ENCODE peak calls at places on chromosomes 7 and 10, in nine cellular contexts. P, A, O, F, H, S, E, T and W are unnamed samples.
A peak's percentile ranks its signal among the peaks of the same experiment; 100 is the strongest.

GRCh38 chr10:112732277-112732891 is 217.7 kb upstream of the TCF7L2 start:
- DNase-seq in E (no peak), T (no peak), F (no peak), S (no peak), H (no peak), P (no peak), A (no peak), O (no peak), W (no peak)

GRCh38 chr10:65555192-65555591 is 1370.6 kb upstream of the LRRTM3 start:
- DNase-seq in A (no peak), O (no peak), P (no peak), T (peak; percentile 43), H (no peak), F (no peak), E (no peak), S (no peak), W (no peak)

GRCh38 chr7:23469961-23470250 is 385 bp downstream of the IGF2BP3 start:
- DNase-seq in A (no peak), O (no peak), S (no peak), T (no peak), P (no peak), F (no peak), E (no peak), H (no peak), W (no peak)

GRCh38 chr10:32132357-32132756 is 76.1 kb upstream of the KIF5B start:
- DNase-seq in O (peak; percentile 14), H (no peak), A (no peak), P (no peak), E (no peak), T (peak; percentile 60), S (no peak), F (no peak), W (no peak)

GRCh38 chr7:41134242-41134872 is 568.5 kb downstream of the INHBA start:
- DNase-seq in S (no peak), P (no peak), F (peak; percentile 38), H (no peak), T (no peak), O (no peak), A (no peak), E (no peak), W (no peak)

GRCh38 chr7:76278540-76278939 is 23.9 kb upstream of the HSPB1 start:
- DNase-seq in E (no peak), T (peak; percentile 63), S (no peak), H (no peak), A (no peak), P (no peak), F (no peak), O (no peak), W (no peak)

GRCh38 chr7:132516042-132516840 is 60.0 kb downstream of the PLXNA4 start:
- DNase-seq in E (no peak), S (peak; percentile 20), A (no peak), P (no peak), H (no peak), T (no peak), F (peak; percentile 6), O (no peak), W (no peak)

GRCh38 chr7:134780166-134780853 is 876 bp downstream of the CALD1 start:
- DNase-seq in H (no peak), O (no peak), T (no peak), P (no peak), S (no peak), F (no peak), E (no peak), A (no peak), W (no peak)

GRCh38 chr7:86762129-86762528 is 118.4 kb downstream of the GRM3 start:
- DNase-seq in E (no peak), T (no peak), O (no peak), A (no peak), P (no peak), F (no peak), S (no peak), H (no peak), W (no peak)

GRCh38 chr7:25995216-25995615 is 156.8 kb upstream of the NFE2L3 start:
- DNase-seq in T (no peak), S (no peak), H (no peak), O (no peak), F (no peak), A (no peak), E (no peak), P (no peak), W (no peak)

GRCh38 chr7:26001662-26002244 is 150.2 kb upstream of the NFE2L3 start:
- DNase-seq in T (no peak), O (no peak), A (no peak), E (no peak), P (no peak), F (no peak), H (no peak), S (peak; percentile 41), W (no peak)

GRCh38 chr7:25998499-25998898 is 153.5 kb upstream of the NFE2L3 start:
- DNase-seq in P (no peak), A (no peak), O (no peak), F (no peak), S (no peak), E (no peak), H (no peak), T (no peak), W (no peak)

GRCh38 chr7:25994433-25994988 is 157.5 kb upstream of the NFE2L3 start:
- DNase-seq in E (no peak), T (no peak), S (no peak), O (no peak), H (no peak), A (no peak), P (no peak), F (no peak), W (no peak)

GRCh38 chr7:25995893-25996529 is 156.0 kb upstream of the NFE2L3 start:
- DNase-seq in E (no peak), F (no peak), H (no peak), S (peak; percentile 25), O (no peak), P (peak; percentile 61), A (no peak), T (no peak), W (no peak)
- TF ChIP-seq CTCF in E (no peak), F (no peak), H (no peak), S (peak; percentile 43), O (no peak), P (peak; percentile 12), A (no peak), T (peak; percentile 41), W (no peak)

DNA sequence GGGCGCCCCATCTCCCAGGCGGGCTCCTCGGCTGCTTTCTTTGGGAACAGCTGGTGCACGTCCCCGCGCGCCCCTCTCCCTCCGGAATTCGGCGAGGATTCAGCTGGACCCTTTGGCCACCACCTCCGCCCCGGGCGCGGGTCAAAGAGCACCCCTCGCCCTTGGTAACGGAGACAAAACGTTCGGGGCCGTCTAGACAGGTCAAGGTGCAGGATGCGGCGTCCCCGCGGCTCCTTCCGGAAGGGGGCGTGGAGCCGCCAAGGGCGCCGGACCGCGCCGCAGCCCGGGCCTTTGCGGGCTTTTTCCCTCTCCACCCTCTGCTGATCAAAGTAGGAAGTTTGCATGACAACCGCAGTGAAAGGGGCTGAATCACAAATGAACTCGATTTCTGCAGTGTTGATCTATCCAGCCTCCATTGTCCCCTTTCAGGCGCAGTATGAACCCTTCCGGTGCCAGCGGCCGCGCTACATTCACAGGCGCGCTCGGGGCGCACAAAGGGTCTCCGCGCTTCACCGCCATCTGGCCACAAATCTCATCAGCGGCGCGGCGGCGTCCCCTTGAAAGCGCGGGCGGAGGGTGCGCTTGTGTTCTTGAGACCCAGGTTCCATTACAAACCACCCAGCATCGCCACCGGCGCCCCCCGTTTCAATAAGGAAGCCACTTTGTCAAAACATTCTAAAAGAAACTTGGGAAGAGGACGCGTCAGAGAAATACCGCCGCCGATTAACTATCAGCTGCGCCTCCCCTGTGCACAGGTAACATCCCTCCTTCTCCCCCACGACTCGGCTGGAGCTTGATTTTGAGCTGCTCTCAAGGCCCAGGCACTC is 36.4 kb downstream of the CNPY1 start:
- DNase-seq in T (peak; percentile 87), S (no peak), F (no peak), A (no peak), E (no peak), P (no peak), O (peak; percentile 64), H (no peak), W (no peak)
- TF ChIP-seq CTCF in T (peak; percentile 58), S (peak; percentile 16), F (no peak), A (no peak), E (no peak), P (no peak), O (no peak), H (no peak), W (peak; percentile 30)

GRCh38 chr10:74150151-74151056 is at the start of gene AP3M1:
- DNase-seq in A (no peak), E (peak; percentile 89), F (peak; percentile 89), T (peak; percentile 88), O (peak; percentile 73), S (peak; percentile 89), P (peak; percentile 83), H (peak; percentile 84), W (peak; percentile 90)

GRCh38 chr10:74153676-74154075 is 2.7 kb downstream of the ADK start:
- DNase-seq in H (no peak), F (no peak), S (no peak), A (no peak), T (no peak), E (no peak), P (no peak), O (no peak), W (no peak)

GRCh38 chr10:74153123-74153522 is 2.1 kb downstream of the ADK start:
- DNase-seq in S (no peak), O (no peak), T (no peak), E (peak; percentile 61), P (no peak), F (peak; percentile 81), A (no peak), H (no peak), W (no peak)

GRCh38 chr10:74151879-74152722 is 1.1 kb downstream of the ADK start:
- DNase-seq in H (no peak), T (no peak), E (no peak), F (no peak), A (no peak), P (no peak), O (no peak), S (no peak), W (no peak)

DNA sequence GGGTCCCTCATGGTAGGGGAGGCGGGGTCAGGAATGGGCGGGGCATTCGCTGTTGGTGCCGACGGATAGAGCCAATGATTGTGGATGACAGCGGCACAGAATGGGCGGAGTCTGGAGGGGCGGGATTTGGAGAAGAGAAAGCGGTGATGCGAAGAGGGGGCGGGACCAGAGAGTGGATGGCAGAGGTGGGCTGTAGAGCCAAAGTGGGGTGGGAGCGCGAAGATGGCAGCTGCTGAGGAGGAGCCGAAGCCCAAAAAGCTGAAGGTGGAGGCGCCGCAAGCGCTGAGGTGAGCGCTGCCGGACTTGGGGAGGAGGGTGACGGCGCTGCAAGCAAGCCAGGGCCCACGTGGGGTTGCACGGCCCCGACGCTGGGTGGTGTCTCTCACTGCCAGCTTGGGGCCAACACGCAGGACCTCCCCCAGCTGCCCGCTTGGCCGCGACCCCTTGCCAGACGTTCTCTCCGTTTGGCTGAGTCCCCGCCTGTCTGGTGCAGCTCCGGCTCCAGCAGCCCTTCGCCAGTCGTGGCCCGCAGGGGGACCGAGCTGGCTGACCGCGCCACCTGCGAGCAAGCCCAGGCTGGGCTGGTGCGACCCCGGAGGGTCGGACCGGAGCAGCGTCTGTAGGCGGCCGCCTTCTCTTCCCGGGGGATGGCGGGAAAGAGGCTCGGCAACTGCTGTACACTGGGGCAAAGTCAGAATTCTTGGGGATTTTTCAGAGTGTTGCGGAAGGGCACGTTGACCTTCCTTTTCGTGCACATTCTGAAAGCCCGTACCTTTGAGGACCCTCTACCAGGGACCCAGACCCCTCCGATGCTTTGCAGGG is at the start of gene ADK:
- DNase-seq in T (peak; percentile 99), H (peak; percentile 100), A (peak; percentile 95), S (peak; percentile 100), E (peak; percentile 99), F (peak; percentile 100), O (peak; percentile 100), P (peak; percentile 100), W (peak; percentile 99)
- TF ChIP-seq CTCF in T (peak; percentile 62), H (peak; percentile 41), A (peak; percentile 41), S (peak; percentile 43), E (no peak), F (peak; percentile 37), O (peak; percentile 44), P (no peak), W (peak; percentile 60)

GRCh38 chr7:98745722-98746318 is 124.0 kb downstream of the TMEM130 start:
- DNase-seq in P (peak; percentile 85), A (no peak), H (peak; percentile 63), E (peak; percentile 68), O (peak; percentile 90), F (peak; percentile 80), T (peak; percentile 82), S (peak; percentile 84), W (no peak)
- TF ChIP-seq CTCF in P (peak; percentile 80), A (peak; percentile 69), H (peak; percentile 83), E (peak; percentile 82), O (peak; percentile 91), F (peak; percentile 95), T (peak; percentile 95), S (peak; percentile 70), W (peak; percentile 76)